ENCODE peak calls at places on chromosomes 16 and 17, in four cellular contexts. S, L, K and G are unnamed samples.

GRCh38 chr17:40260528-40260927 is 27.2 kb upstream of the CDC6 start:
- DNase-seq in K (no peak), L (no peak), S (no peak), G (no peak)

GRCh38 chr16:56741399-56741798 is 11.5 kb downstream of the NUP93 start:
- DNase-seq in L (no peak), S (no peak), K (no peak), G (no peak)

GRCh38 chr16:57347858-57348257 is 10.7 kb upstream of the CCL22 start:
- DNase-seq in L (no peak), K (no peak), S (no peak), G (no peak)

GRCh38 chr16:48231675-48232214 is 12.4 kb upstream of the LONP2 start:
- DNase-seq in L (no peak), K (no peak), S (peak), G (peak)

GRCh38 chr16:30662449-30662848 is 4.2 kb downstream of the FBRS start:
- DNase-seq in S (no peak), L (no peak), K (no peak), G (no peak)

GRCh38 chr16:21276090-21276489 is 2.0 kb downstream of the CRYM start:
- DNase-seq in L (no peak), K (peak), S (no peak), G (no peak)

GRCh38 chr16:80741716-80742115 is 62.7 kb downstream of the CDYL2 start:
- DNase-seq in K (no peak), L (no peak), S (no peak), G (no peak)

GRCh38 chr16:66508261-66508913 is 41.5 kb downstream of the TK2 start:
- DNase-seq in K (no peak), L (no peak), S (no peak), G (no peak)

GRCh38 chr17:76714822-76715461 is 4.2 kb upstream of the MXRA7 start:
- DNase-seq in L (peak), S (no peak), K (no peak), G (peak)

GRCh38 chr16:5062790-5063765 is 2.7 kb downstream of the C16orf89 start:
- DNase-seq in K (no peak), S (no peak), L (no peak), G (no peak)

GRCh38 chr16:17206712-17207111 is 264.0 kb downstream of the XYLT1 start:
- DNase-seq in S (no peak), K (no peak), L (no peak), G (no peak)

GRCh38 chr17:81022371-81022729 is 12.6 kb upstream of the BAIAP2 start:
- DNase-seq in K (no peak), L (no peak), S (no peak), G (no peak)

GRCh38 chr17:62130739-62131138 is 65.7 kb upstream of the MED13 start:
- DNase-seq in S (no peak), K (no peak), L (no peak), G (no peak)

GRCh38 chr16:88475037-88475436 is 22.0 kb downstream of the ZFPM1 start:
- DNase-seq in S (no peak), L (no peak), K (no peak), G (no peak)

GRCh38 chr16:65538945-65539344 is 417.1 kb upstream of the CDH11 start:
- DNase-seq in L (no peak), K (no peak), S (no peak), G (no peak)

GRCh38 chr16:19548144-19548543 is 7.4 kb upstream of the VPS35L start:
- DNase-seq in L (no peak), S (no peak), K (no peak), G (no peak)

GRCh38 chr16:83513006-83513755 is 294.6 kb upstream of the HSBP1 start:
- DNase-seq in L (no peak), K (no peak), S (no peak), G (peak)

GRCh38 chr17:9702916-9703780 is 57.8 kb downstream of the USP43 start:
- DNase-seq in L (no peak), K (no peak), S (no peak), G (no peak)

GRCh38 chr16:55476625-55477533 is 2.1 kb upstream of the MMP2 start:
- DNase-seq in K (no peak), S (no peak), L (no peak), G (no peak)

GRCh38 chr17:9285602-9286001 is 264.3 kb downstream of the NTN1 start:
- DNase-seq in K (no peak), L (no peak), S (no peak), G (no peak)

GRCh38 chr16:154223-155030 is 2.0 kb downstream of the HBZ start:
- DNase-seq in S (no peak), L (peak), K (no peak), G (peak)

GRCh38 chr16:80024443-80024842 is 423.9 kb upstream of the MAF start:
- DNase-seq in K (no peak), L (no peak), S (no peak), G (no peak)

GRCh38 chr17:50893183-50893993 is 27.2 kb upstream of the TOB1 start:
- DNase-seq in L (no peak), S (peak), K (peak), G (no peak)

GRCh38 chr17:75455896-75456416 is 479 bp upstream of the TMEM94 start:
- DNase-seq in S (no peak), K (no peak), L (no peak), G (no peak)

GRCh38 chr17:48001187-48001586 is 30.3 kb downstream of the CDK5RAP3 start:
- DNase-seq in L (no peak), S (no peak), K (no peak), G (no peak)